ENCODE peak calls at places on chromosome 4, in five cellular contexts. A, Q, E, M and N are unnamed samples. For H3K27me3 and H3K4me1, the result is how much of the 10 kb centered on the place peaks cover.

GRCh38 chr4:185096032-185096653 is 46.9 kb upstream of the SLC25A4 start:
- DNase-seq in A (peak), Q (no peak), E (no peak), M (peak), N (no peak)

GRCh38 chr4:73828945-73829344 is 7.5 kb upstream of the CXCL6 start:
- DNase-seq in A (no peak), Q (no peak), E (no peak), M (no peak), N (no peak)

GRCh38 chr4:152454398-152455011 is 81.4 kb downstream of the FBXW7 start:
- DNase-seq in A (no peak), Q (no peak), E (no peak), M (no peak), N (no peak)

GRCh38 chr4:77861500-77861899 is 1.1 kb upstream of the MRPL1 start:
- DNase-seq in A (no peak), Q (no peak), E (no peak), M (no peak), N (no peak)

GRCh38 chr4:92182006-92182735 is 121.6 kb upstream of the GRID2 start:
- DNase-seq in A (no peak), Q (no peak), E (peak), M (no peak), N (peak)

GRCh38 chr4:80431203-80431602 is 95.7 kb downstream of the CFAP299 start:
- DNase-seq in A (no peak), Q (no peak), E (no peak), M (no peak), N (no peak)

GRCh38 chr4:123871351-123871750 is 474.8 kb downstream of the SPRY1 start:
- DNase-seq in A (no peak), Q (no peak), E (no peak), M (no peak), N (no peak)

GRCh38 chr4:168882650-168883233 is 127.3 kb downstream of the CBR4 start:
- DNase-seq in A (no peak), Q (no peak), E (peak), M (no peak), N (no peak)

GRCh38 chr4:142043509-142043908 is 407.1 kb downstream of the IL15 start:
- DNase-seq in A (no peak), Q (no peak), E (no peak), M (no peak), N (no peak)

GRCh38 chr4:108113229-108113628 is 55.5 kb downstream of the LEF1 start:
- DNase-seq in A (no peak), Q (no peak), E (no peak), M (no peak), N (no peak)

GRCh38 chr4:25702848-25703247 is 47.2 kb downstream of the SLC34A2 start:
- DNase-seq in A (no peak), Q (no peak), E (no peak), M (no peak), N (no peak)

GRCh38 chr4:185534850-185535761 is at the start of gene PDLIM3:
- DNase-seq in A (peak), Q (peak), E (peak), M (peak), N (peak)

GRCh38 chr4:1658581-1658980 is 25.5 kb downstream of the FAM53A start:
- DNase-seq in A (no peak), Q (no peak), E (no peak), M (no peak), N (no peak)

GRCh38 chr4:69523385-69524132 is 27.9 kb upstream of the UGT2B4 start:
- DNase-seq in A (no peak), Q (no peak), E (no peak), M (no peak), N (no peak)

GRCh38 chr4:31291238-31291637 is 571.1 kb downstream of the PCDH7 start:
- DNase-seq in A (no peak), Q (no peak), E (no peak), M (no peak), N (no peak)

GRCh38 chr4:112515278-112516075 is 503 bp downstream of the NEUROG2 start:
- DNase-seq in A (no peak), Q (peak), E (no peak), M (peak), N (no peak)

GRCh38 chr4:112516076-112516385 is at the start of gene NEUROG2:
- DNase-seq in A (no peak), Q (no peak), E (no peak), M (no peak), N (no peak)

GRCh38 chr4:112514079-112514448 is 1.9 kb downstream of the NEUROG2 start:
- DNase-seq in A (no peak), Q (peak), E (no peak), M (peak), N (no peak)

GRCh38 chr4:112516401-112517066 is 554 bp upstream of the NEUROG2 start:
- DNase-seq in A (no peak), Q (peak), E (no peak), M (peak), N (no peak)

DNA sequence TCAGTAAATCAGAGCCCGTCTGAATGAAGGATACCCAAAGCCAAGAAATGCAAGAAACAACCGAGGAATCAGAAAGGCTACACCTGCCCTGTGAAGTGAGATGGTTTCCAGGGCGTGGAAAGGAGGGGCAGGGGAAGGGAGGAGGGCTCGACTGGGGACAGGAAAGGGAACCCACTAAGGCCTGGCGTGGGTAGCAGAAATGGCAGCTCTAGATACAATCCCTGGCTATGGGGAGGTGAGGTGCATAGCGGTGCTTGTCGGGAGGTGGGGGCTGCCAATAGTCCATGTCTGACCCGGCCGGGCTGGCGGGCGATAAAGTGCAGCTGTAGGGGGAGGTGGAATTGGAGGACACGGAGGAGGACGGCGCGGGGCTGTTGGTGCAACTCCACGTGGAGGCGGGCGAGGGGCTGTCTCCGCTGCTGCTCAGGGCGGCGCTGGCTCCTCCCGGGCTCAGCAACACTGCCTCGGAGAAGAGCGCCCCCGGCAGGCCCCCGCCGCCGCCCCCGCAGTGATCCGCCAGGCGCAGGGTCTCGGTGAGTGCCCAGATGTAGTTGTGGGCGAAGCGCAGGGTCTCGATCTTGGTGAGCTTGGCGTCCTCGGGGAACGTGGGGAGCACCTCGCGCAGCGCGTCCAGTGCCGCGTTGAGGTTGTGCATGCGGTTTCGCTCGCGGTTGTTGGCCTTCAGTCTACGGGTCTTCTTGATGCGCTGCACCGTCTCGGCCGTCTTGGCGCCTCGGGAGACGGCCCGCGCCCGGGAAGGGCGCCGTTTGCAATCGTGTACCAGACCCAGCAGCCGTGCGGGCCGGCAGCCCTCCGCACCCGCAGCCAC is 1.3 kb downstream of the NEUROG2 start:
- DNase-seq in A (no peak), Q (peak), E (no peak), M (peak), N (no peak)
- H3K27me3 ChIP-seq in A (under half), Q (half or more), E (half or more), M (half or more), N (half or more)

GRCh38 chr4:112098841-112099240 is 46.4 kb upstream of the FAM241A start:
- DNase-seq in A (no peak), Q (no peak), E (no peak), M (no peak), N (no peak)

GRCh38 chr4:112102875-112103370 is 42.3 kb upstream of the FAM241A start:
- DNase-seq in A (no peak), Q (no peak), E (no peak), M (no peak), N (no peak)

GRCh38 chr4:112094330-112094729 is 50.9 kb upstream of the FAM241A start:
- DNase-seq in A (no peak), Q (no peak), E (no peak), M (no peak), N (no peak)

DNA sequence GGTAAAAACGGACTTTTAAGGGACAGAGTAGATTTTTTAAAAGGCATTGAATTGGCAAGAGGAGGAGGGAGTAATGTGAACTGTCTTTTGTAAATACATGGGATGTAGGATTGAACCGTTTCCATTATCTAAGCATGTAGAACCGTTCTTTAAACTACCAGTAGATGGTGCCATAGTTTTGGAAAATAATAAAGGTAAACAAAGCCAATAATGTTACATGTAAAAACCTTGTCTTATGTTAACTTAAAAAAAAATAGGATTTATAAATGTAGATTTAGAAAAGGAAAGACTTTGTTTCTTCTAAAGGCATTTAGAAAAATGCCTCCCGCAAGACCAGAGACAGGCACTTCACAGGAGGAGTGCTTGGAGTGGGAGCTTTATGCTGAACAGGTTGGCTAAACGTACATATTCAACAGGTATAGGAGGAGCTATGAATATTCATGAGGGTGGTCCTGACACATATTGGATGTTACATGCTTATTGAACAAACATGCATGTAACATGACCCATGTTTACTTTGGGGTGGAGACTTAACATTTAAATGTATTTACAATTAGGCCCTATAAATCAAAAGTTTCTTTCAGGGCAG is 45.5 kb upstream of the FAM241A start:
- DNase-seq in A (no peak), Q (no peak), E (no peak), M (peak), N (no peak)
- TF ChIP-seq CTCF in A (no peak), Q (peak), E (peak), M (peak), N (peak)

GRCh38 chr4:88285235-88285505 is 809 bp upstream of the PPM1K start:
- DNase-seq in A (no peak), Q (no peak), E (no peak), M (no peak), N (no peak)
- H3K4me1 ChIP-seq in A (under half), Q (under half), E (under half), M (under half), N (under half)

GRCh38 chr4:3499710-3500109 is 32.5 kb downstream of the LRPAP1 start:
- DNase-seq in A (no peak), Q (no peak), E (no peak), M (no peak), N (no peak)
- H3K27me3 ChIP-seq in A (under half), Q (under half), E (under half), M (under half), N (under half)

DNA sequence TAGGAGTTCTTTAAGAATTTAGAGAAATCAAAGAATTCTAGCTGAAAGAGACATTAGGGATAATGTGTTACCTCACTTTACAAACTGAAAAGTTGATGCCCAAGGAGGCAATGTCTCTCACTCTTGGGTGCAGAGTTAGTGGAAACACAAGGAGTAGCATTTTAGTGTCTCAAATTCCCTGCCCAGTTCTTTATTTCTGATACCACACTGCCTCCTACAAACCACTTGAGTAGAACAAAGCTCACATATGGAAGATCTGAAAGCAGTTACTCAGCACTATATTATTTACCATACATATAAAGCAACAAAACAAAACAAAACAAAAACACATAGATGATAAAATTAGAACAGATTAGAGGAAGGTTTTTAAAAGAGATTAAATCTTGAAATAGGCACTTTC is 124.2 kb downstream of the REELD1 start:
- DNase-seq in A (no peak), Q (no peak), E (no peak), M (peak), N (no peak)
- TF ChIP-seq CTCF in A (no peak), Q (peak), E (no peak), M (peak), N (no peak)

GRCh38 chr4:86944964-86945781 is 10.4 kb downstream of the AFF1 start:
- DNase-seq in A (no peak), Q (no peak), E (no peak), M (no peak), N (no peak)

GRCh38 chr4:86950835-86951525 is 16.2 kb downstream of the AFF1 start:
- DNase-seq in A (no peak), Q (no peak), E (no peak), M (peak), N (no peak)

GRCh38 chr4:86946868-86947493 is 12.2 kb downstream of the AFF1 start:
- DNase-seq in A (no peak), Q (no peak), E (no peak), M (no peak), N (no peak)

GRCh38 chr4:86948276-86948675 is 13.5 kb downstream of the AFF1 start:
- DNase-seq in A (no peak), Q (no peak), E (no peak), M (peak), N (no peak)

DNA sequence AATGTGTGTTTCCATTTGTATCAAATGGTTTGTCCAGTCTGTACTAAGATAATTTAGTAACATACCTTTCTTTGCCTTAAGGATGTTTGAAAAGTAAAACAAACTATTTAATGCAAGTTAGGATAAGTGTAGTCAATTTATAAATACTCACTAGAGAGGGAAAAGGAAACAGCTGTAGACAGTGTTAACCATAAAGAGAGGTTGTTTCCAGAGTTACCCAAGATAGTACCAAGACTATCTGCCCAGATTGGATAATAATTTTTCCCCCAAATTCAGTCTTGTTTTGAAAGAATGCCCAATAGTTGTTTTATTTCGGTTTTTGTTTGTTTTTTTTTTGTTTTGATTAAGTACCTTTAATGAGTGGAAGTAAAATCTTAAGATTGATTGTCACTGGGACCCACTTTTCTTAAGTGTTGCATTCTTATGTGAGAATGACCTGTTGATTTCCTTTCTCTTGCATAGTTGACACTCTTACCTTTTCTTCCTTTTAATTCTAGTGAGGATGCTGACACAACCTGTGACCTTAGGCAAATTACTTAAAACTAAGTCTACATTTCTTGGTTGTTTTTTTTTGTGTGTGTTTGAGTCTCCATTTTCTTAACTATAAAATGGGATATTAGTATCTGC is 12.8 kb downstream of the AFF1 start:
- DNase-seq in A (no peak), Q (no peak), E (no peak), M (no peak), N (no peak)
- H3K4me1 ChIP-seq in A (under half), Q (under half), E (under half), M (under half), N (under half)

DNA sequence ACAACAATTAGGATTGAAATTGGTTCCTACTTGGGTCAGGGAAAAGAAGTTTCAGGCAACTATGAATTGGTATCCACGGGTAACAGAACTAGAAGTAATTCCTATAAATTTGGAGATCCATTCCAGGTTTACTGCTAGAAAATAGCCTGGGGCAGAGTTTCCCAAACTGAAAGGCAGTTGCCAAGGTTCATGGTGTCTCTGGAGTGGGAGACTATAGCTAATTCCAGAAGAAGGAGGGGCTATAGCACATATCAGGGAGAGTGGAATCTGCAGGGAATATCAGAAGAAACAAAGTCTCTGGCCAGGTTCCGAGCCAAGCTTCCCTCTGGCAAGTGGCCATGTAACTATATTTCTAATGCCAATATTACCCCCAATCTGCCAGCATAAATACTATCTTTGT is 166.3 kb downstream of the GALNTL6 start:
- DNase-seq in A (no peak), Q (no peak), E (no peak), M (no peak), N (no peak)
- H3K27me3 ChIP-seq in A (under half), Q (under half), E (under half), M (under half), N (under half)

DNA sequence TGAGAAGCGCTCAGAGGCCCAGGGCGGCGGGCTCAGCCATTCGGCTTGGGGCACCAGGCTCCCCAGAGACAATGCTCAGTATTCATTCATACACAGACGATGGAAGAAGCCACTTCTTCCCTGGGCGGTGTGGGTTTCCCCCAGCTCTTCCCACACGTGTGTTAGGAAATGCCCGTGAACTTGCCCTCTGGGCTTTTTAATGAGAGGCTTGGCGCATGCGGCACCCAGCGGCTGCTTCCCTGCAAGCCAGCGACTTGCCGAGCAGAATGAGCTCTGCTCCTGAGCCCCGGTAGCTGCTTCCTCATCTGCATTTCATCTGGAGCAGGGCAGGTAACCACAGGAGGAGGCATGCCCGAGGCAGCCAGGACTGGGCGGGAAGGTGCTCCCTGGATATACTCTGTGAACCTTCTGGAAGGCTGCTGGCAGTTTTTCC is 178.6 kb downstream of the DCLK2 start:
- DNase-seq in A (no peak), Q (peak), E (no peak), M (no peak), N (no peak)
- TF ChIP-seq CTCF in A (no peak), Q (no peak), E (no peak), M (no peak), N (no peak)

GRCh38 chr4:101328063-101328602 is 19.2 kb downstream of the PPP3CA start:
- DNase-seq in A (no peak), Q (no peak), E (no peak), M (no peak), N (no peak)
- H3K4me1 ChIP-seq in A (under half), Q (under half), E (under half), M (under half), N (under half)